ENCODE peak calls at places on chromosomes 4 and X, in seven cellular contexts. F is anterior cingulate cortex, U is posterior cingulate gyrus, V is astrocyte of the cerebellum, J is B cell, B is aorta, I is NCI-H146. H is an unnamed sample.

GRCh38 chrX:115561605-115562491 is 874 bp downstream of the PLS3 start:
- DNase-seq in F (no peak), U (peak; percentile 18), V (no peak), J (no peak), B (peak; percentile 57), I (peak; percentile 73), H (peak; percentile 39)

GRCh38 chrX:123088331-123088730 is 95.7 kb upstream of the GRIA3 start:
- DNase-seq in F (no peak), U (no peak), V (no peak), J (no peak), B (no peak), I (no peak), H (no peak)

GRCh38 chrX:13212191-13212651 is 107.6 kb downstream of the ATXN3L start:
- DNase-seq in F (no peak), U (no peak), V (no peak), J (no peak), B (no peak), I (no peak), H (no peak)

GRCh38 chr4:55906999-55907398 is 41.7 kb upstream of the CEP135 start:
- DNase-seq in F (no peak), U (no peak), V (no peak), J (no peak), B (no peak), I (no peak), H (no peak)

GRCh38 chrX:11111038-11111851 is at the start of gene HCCS:
- DNase-seq in F (no peak), U (peak; percentile 85), V (peak; percentile 57), J (peak; percentile 68), B (peak; percentile 89), I (peak; percentile 88), H (peak; percentile 81)

GRCh38 chrX:12360389-12360788 is 222.1 kb downstream of the FRMPD4 start:
- DNase-seq in F (no peak), U (no peak), V (peak; percentile 3), J (no peak), B (no peak), I (no peak), H (no peak)

GRCh38 chrX:97704881-97705280 is 821.2 kb downstream of the RPA4 start:
- DNase-seq in F (no peak), U (no peak), V (no peak), J (no peak), B (no peak), I (peak; percentile 39), H (no peak)

GRCh38 chr4:8320386-8320750 is 50.8 kb downstream of the HTRA3 start:
- DNase-seq in F (no peak), U (no peak), V (no peak), J (no peak), B (peak; percentile 11), I (no peak), H (no peak)

GRCh38 chr4:64713256-64713840 is 304.1 kb upstream of the TECRL start:
- DNase-seq in F (no peak), U (no peak), V (peak; percentile 11), J (no peak), B (no peak), I (peak; percentile 53), H (no peak)

GRCh38 chrX:18377802-18378201 is 23.3 kb upstream of the SCML2 start:
- DNase-seq in F (no peak), U (no peak), V (no peak), J (no peak), B (no peak), I (peak; percentile 48), H (no peak)

GRCh38 chr4:77959566-77960338 is 97.1 kb downstream of the MRPL1 start:
- DNase-seq in F (no peak), U (no peak), V (peak; percentile 51), J (peak; percentile 10), B (no peak), I (peak; percentile 77), H (no peak)

GRCh38 chrX:49273181-49273727 is 3.7 kb downstream of the PPP1R3F start:
- DNase-seq in F (no peak), U (no peak), V (no peak), J (no peak), B (peak; percentile 8), I (no peak), H (no peak)

GRCh38 chrX:80648023-80648422 is 161.7 kb downstream of the BRWD3 start:
- DNase-seq in F (no peak), U (no peak), V (no peak), J (no peak), B (no peak), I (no peak), H (no peak)

GRCh38 chr4:38078590-38079381 is 118.6 kb downstream of the PTTG2 start:
- DNase-seq in F (no peak), U (no peak), V (peak; percentile 47), J (no peak), B (no peak), I (no peak), H (no peak)

GRCh38 chrX:38806054-38806389 is 4.8 kb downstream of the MID1IP1 start:
- DNase-seq in F (no peak), U (no peak), V (no peak), J (no peak), B (no peak), I (peak; percentile 69), H (no peak)

GRCh38 chr4:182204042-182204441 is 39.2 kb upstream of the TENM3 start:
- DNase-seq in F (no peak), U (no peak), V (no peak), J (no peak), B (no peak), I (no peak), H (no peak)

GRCh38 chr4:96037705-96038104 is 197.8 kb downstream of the PDHA2 start:
- DNase-seq in F (no peak), U (no peak), V (no peak), J (no peak), B (no peak), I (no peak), H (no peak)

GRCh38 chrX:19535481-19535880 is 20.2 kb upstream of the MAP3K15 start:
- DNase-seq in F (no peak), U (no peak), V (no peak), J (no peak), B (no peak), I (peak; percentile 38), H (no peak)

GRCh38 chrX:135931644-135932487 is 38.4 kb downstream of the SAGE1 start:
- DNase-seq in F (no peak), U (peak; percentile 36), V (peak; percentile 3), J (peak; percentile 8), B (peak; percentile 60), I (peak; percentile 16), H (peak; percentile 0)

GRCh38 chr4:147325566-147325965 is 155.3 kb upstream of the EDNRA start:
- DNase-seq in F (no peak), U (no peak), V (no peak), J (no peak), B (no peak), I (no peak), H (no peak)

GRCh38 chr4:16297003-16297402 is 70.7 kb upstream of the TAPT1 start:
- DNase-seq in F (no peak), U (no peak), V (no peak), J (no peak), B (no peak), I (no peak), H (no peak)

GRCh38 chr4:57023104-57023503 is 44.4 kb downstream of the POLR2B start:
- DNase-seq in F (no peak), U (no peak), V (peak; percentile 57), J (no peak), B (no peak), I (no peak), H (no peak)

GRCh38 chrX:97481228-97481627 is 597.5 kb downstream of the RPA4 start:
- DNase-seq in F (no peak), U (no peak), V (no peak), J (no peak), B (no peak), I (no peak), H (no peak)

GRCh38 chr4:78584863-78585576 is 33.5 kb downstream of the ANXA3 start:
- DNase-seq in F (no peak), U (no peak), V (no peak), J (no peak), B (no peak), I (no peak), H (no peak)

GRCh38 chr4:13821522-13821921 is 194.0 kb upstream of the BOD1L1 start:
- DNase-seq in F (no peak), U (no peak), V (no peak), J (no peak), B (no peak), I (no peak), H (no peak)

GRCh38 chr4:100162027-100162685 is 28.1 kb downstream of the DDIT4L start:
- DNase-seq in F (no peak), U (no peak), V (no peak), J (no peak), B (no peak), I (no peak), H (no peak)

GRCh38 chr4:84977409-84977808 is 10.9 kb upstream of the WDFY3 start:
- DNase-seq in F (no peak), U (no peak), V (no peak), J (no peak), B (no peak), I (no peak), H (no peak)